ENCODE peak calls at places on chromosomes 1 and 21, in eight cellular contexts. O, G, V, W, L, B, M and E are unnamed samples.

GRCh38 chr1:12473596-12474329 is 144.2 kb downstream of the DHRS3 start:
- DNase-seq in O (no peak), G (no peak), V (no peak), W (no peak), L (no peak), B (no peak), M (no peak), E (no peak)

GRCh38 chr21:27154451-27155129 is 187.7 kb upstream of the ADAMTS5 start:
- DNase-seq in O (no peak), G (no peak), V (peak; percentile 64), W (no peak), L (no peak), B (no peak), M (peak; percentile 26), E (peak; percentile 81)

GRCh38 chr1:109828756-109829505 is 65.2 kb upstream of the EPS8L3 start:
- DNase-seq in O (no peak), G (no peak), V (no peak), W (no peak), L (no peak), B (no peak), M (no peak), E (no peak)

GRCh38 chr1:154956557-154956956 is 658 bp upstream of the PBXIP1 start:
- DNase-seq in O (no peak), G (no peak), V (no peak), W (no peak), L (no peak), B (no peak), M (no peak), E (no peak)

GRCh38 chr1:205950280-205950679 is 7.0 kb upstream of the SLC26A9 start:
- DNase-seq in O (no peak), G (no peak), V (no peak), W (no peak), L (no peak), B (no peak), M (peak; percentile 71), E (peak; percentile 57)

GRCh38 chr1:31771891-31772668 is 7.9 kb upstream of the ADGRB2 start:
- DNase-seq in O (no peak), G (peak; percentile 53), V (no peak), W (no peak), L (no peak), B (no peak), M (no peak), E (no peak)

GRCh38 chr1:77030401-77031100 is 163.3 kb downstream of the ST6GALNAC5 start:
- DNase-seq in O (no peak), G (no peak), V (no peak), W (no peak), L (no peak), B (no peak), M (no peak), E (no peak)

GRCh38 chr1:3614755-3615742 is 3.7 kb upstream of the MEGF6 start:
- DNase-seq in O (no peak), G (peak; percentile 32), V (no peak), W (no peak), L (no peak), B (peak; percentile 38), M (no peak), E (no peak)

GRCh38 chr1:189678779-189679178 is 798.9 kb downstream of the BRINP3 start:
- DNase-seq in O (no peak), G (no peak), V (no peak), W (no peak), L (no peak), B (no peak), M (no peak), E (no peak)

GRCh38 chr1:245901565-245901964 is 605.5 kb downstream of the SMYD3 start:
- DNase-seq in O (no peak), G (no peak), V (no peak), W (no peak), L (no peak), B (no peak), M (no peak), E (no peak)

GRCh38 chr1:203099760-203100159 is 13.9 kb upstream of the MYOG start:
- DNase-seq in O (no peak), G (no peak), V (no peak), W (no peak), L (no peak), B (no peak), M (no peak), E (no peak)

GRCh38 chr1:200590001-200590400 is 30.6 kb downstream of the KIF14 start:
- DNase-seq in O (no peak), G (no peak), V (no peak), W (no peak), L (no peak), B (no peak), M (no peak), E (no peak)

GRCh38 chr1:65389296-65389695 is 31.2 kb upstream of the LEPR start:
- DNase-seq in O (no peak), G (no peak), V (no peak), W (no peak), L (no peak), B (no peak), M (peak; percentile 18), E (no peak)

GRCh38 chr1:198903203-198903602 is 264.4 kb downstream of the PTPRC start:
- DNase-seq in O (no peak), G (no peak), V (no peak), W (no peak), L (no peak), B (no peak), M (no peak), E (no peak)

DNA sequence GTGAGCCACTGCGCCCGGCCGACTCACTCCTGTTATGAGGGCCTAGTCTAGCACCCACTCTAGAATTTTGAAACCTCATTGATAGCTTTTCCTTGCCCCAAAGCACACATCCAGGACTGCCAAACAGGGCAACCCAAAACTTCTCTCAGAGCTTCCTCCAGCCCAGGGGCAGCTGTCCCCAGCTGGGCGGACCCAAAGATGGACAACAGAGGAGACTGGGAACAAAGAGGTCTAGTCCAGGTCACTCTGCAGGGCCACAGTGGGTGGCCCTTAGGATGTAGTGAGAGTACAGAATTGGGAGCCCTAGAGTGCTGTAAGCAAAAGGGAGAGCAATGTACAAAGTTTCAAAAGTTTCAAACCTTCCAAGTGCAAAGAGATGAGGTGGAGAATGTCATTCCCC is 1.2 kb downstream of the CD34 start:
- DNase-seq in O (no peak), G (no peak), V (no peak), W (no peak), L (no peak), B (no peak), M (no peak), E (no peak)
- H3K4me3 ChIP-seq in O (no peak overlapping the region), G (no peak overlapping the region), V (peak overlapping the region; percentile 49), W (peak overlapping the region; percentile 49), L (no peak overlapping the region), B (no peak overlapping the region), M (no peak overlapping the region), E (no peak overlapping the region)

DNA sequence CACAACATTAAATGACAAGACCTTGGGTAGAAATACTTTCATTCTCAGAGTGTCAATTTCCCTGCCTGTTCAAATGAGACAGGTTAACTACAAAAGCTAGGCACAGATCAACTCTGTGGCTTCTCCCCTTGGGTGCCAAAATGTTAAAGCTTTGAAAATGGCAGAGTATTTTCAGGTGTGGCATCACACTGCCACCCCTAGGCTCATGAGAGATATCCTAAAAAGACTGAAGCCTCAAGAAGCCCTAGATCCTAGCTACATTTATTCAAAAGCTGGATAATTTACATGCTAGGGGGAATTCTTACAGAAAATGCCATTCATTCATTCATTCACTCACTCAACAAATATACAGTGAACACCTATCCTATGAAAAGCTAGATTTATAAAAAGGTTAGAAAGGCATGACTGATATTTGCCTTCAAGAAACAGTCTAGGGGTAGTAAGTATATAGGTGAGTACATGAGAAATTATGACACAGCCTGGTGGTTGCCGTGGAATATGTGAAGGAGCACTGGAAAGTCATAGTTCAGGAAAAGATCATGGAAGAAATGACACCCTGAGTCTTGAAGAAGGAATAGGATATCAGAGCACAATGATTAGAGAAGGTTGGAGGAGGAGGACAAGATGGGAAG is 15.9 kb upstream of the RAB4A start:
- DNase-seq in O (no peak), G (peak; percentile 20), V (no peak), W (no peak), L (no peak), B (no peak), M (peak; percentile 28), E (no peak)
- TF ChIP-seq CTCF in O (peak; percentile 26), G (no peak), V (peak; percentile 32), W (peak; percentile 25), L (no peak), B (peak; percentile 61), M (peak; percentile 26), E (peak; percentile 63)

DNA sequence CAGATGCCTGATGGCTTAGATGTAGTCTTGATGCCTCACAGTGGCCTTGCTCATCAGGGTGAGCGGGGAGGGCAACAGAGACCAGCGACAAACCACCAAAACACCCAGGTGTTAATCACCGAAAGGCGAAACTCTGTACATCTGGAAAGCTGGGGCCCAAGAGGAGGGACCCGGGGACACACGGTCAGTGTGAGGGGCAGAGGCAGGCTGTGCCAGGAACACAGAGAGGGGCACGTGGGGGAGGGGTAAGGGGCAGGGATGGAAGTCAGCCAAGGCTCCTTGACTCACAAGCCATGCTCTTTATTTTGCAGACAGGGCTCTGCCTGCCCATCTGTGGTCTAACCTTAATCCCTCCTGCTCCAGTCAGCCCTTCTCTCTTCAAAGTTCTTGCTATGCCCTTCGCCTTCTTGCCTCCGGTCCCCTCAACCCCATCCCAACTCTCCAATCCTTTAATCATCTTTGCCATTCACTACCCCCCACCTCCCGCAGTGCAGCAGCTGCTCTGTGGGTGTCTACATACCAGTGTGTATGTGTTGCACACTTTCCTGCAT is 4.3 kb downstream of the MEF2D start:
- DNase-seq in O (no peak), G (no peak), V (peak; percentile 33), W (peak; percentile 58), L (no peak), B (no peak), M (peak; percentile 56), E (no peak)
- H3K4me3 ChIP-seq in O (peak overlapping the region; percentile 1), G (no peak overlapping the region), V (peak overlapping the region; percentile 84), W (peak overlapping the region; percentile 6), L (no peak overlapping the region), B (no peak overlapping the region), M (no peak overlapping the region), E (no peak overlapping the region)

GRCh38 chr1:207402744-207403143 is 51.4 kb upstream of the CR2 start:
- DNase-seq in O (no peak), G (no peak), V (no peak), W (no peak), L (no peak), B (no peak), M (no peak), E (no peak)

GRCh38 chr1:207407655-207408256 is 46.4 kb upstream of the CR2 start:
- DNase-seq in O (peak; percentile 66), G (no peak), V (no peak), W (no peak), L (no peak), B (no peak), M (peak; percentile 68), E (no peak)

GRCh38 chr1:207401578-207401977 is 52.5 kb upstream of the CR2 start:
- DNase-seq in O (no peak), G (no peak), V (no peak), W (no peak), L (no peak), B (no peak), M (no peak), E (no peak)

GRCh38 chr1:207404849-207405525 is 49.1 kb upstream of the CR2 start:
- DNase-seq in O (peak; percentile 59), G (no peak), V (no peak), W (no peak), L (no peak), B (peak; percentile 68), M (peak; percentile 80), E (peak; percentile 53)

GRCh38 chr1:207405814-207406213 is 48.3 kb upstream of the CR2 start:
- DNase-seq in O (no peak), G (no peak), V (no peak), W (no peak), L (no peak), B (no peak), M (no peak), E (no peak)
- TF ChIP-seq CTCF in O (no peak), G (no peak), V (no peak), W (no peak), L (no peak), B (no peak), M (no peak), E (no peak)